ENCODE peak calls at places on chromosomes 12 and 14, in four cellular contexts. X is SK-N-SH, I is K562, V is GM12878. A is an unnamed sample.

GRCh38 chr14:77007975-77008421 is 20.5 kb downstream of the IRF2BPL start:
- DNase-seq in X (no peak), I (no peak), V (no peak), A (no peak)

GRCh38 chr12:26346748-26347147 is 151.4 kb downstream of the SSPN start:
- DNase-seq in X (no peak), I (no peak), V (no peak), A (no peak)

GRCh38 chr12:131038961-131039360 is 85.3 kb downstream of the ADGRD1 start:
- DNase-seq in X (no peak), I (no peak), V (no peak), A (no peak)

GRCh38 chr14:77278461-77279230 is 7.6 kb upstream of the NGB start:
- DNase-seq in X (no peak), I (no peak), V (no peak), A (no peak)

GRCh38 chr12:100672075-100672592 is 98.7 kb downstream of the GAS2L3 start:
- DNase-seq in X (peak; percentile 30), I (peak; percentile 66), V (no peak), A (peak; percentile 94)

GRCh38 chr12:113019045-113019444 is 37.5 kb upstream of the DTX1 start:
- DNase-seq in X (no peak), I (no peak), V (no peak), A (no peak)

GRCh38 chr14:100950024-100950423 is 46.5 kb upstream of the RTL1 start:
- DNase-seq in X (no peak), I (no peak), V (no peak), A (no peak)

GRCh38 chr12:78938341-78939084 is 73.9 kb downstream of the SYT1 start:
- DNase-seq in X (no peak), I (no peak), V (no peak), A (no peak)

GRCh38 chr14:21231020-21231652 is 38.1 kb downstream of the HNRNPC start:
- DNase-seq in X (no peak), I (no peak), V (no peak), A (no peak)

GRCh38 chr12:1660304-1661187 is 30.3 kb upstream of the ADIPOR2 start:
- DNase-seq in X (no peak), I (no peak), V (no peak), A (no peak)

GRCh38 chr12:132131952-132132351 is 12.2 kb downstream of the DDX51 start:
- DNase-seq in X (no peak), I (no peak), V (no peak), A (no peak)

GRCh38 chr12:53495903-53496751 is 3.1 kb downstream of the MAP3K12 start:
- DNase-seq in X (no peak), I (peak; percentile 65), V (peak; percentile 28), A (no peak)
- TF ChIP-seq TAF1 in X (no peak), I (no peak), V (no peak), A (no peak)

GRCh38 chr12:12716151-12716844 is 870 bp upstream of the CDKN1B start:
- DNase-seq in X (no peak), I (no peak), V (no peak), A (no peak)
- TF ChIP-seq NRF1 in X (no peak), I (no peak), V (no peak), A (no peak)

GRCh38 chr12:106605254-106605653 is 22.4 kb downstream of the RFX4 start:
- DNase-seq in X (no peak), I (no peak), V (no peak), A (no peak)
- TF ChIP-seq TAF1 in X (no peak), I (no peak), V (no peak), A (no peak)

GRCh38 chr12:52020539-52021336 is 14.0 kb downstream of the TAMALIN start:
- DNase-seq in X (peak; percentile 88), I (peak; percentile 71), V (no peak), A (peak; percentile 86)
- TF ChIP-seq NRF1 in X (no peak), I (no peak), V (no peak), A (no peak)